ENCODE peak calls at places on chromosome 6, in ten cellular contexts. A, Y, H, U, J, M, O, X, W and N are unnamed samples.

GRCh38 chr6:22647671-22648070 is 78.3 kb downstream of the HDGFL1 start:
- DNase-seq in A (no peak), Y (no peak), H (no peak), U (no peak), J (no peak), M (no peak), O (no peak), X (no peak), W (no peak), N (no peak)

GRCh38 chr6:166494757-166495486 is 91.6 kb downstream of the RAMACL start:
- DNase-seq in A (no peak), Y (no peak), H (peak), U (no peak), J (peak), M (peak), O (peak), X (no peak), W (no peak), N (no peak)

GRCh38 chr6:164870175-164870574 is 439.2 kb downstream of the C6orf118 start:
- DNase-seq in A (no peak), Y (no peak), H (no peak), U (no peak), J (no peak), M (no peak), O (no peak), X (no peak), W (no peak), N (peak)

GRCh38 chr6:5626727-5627426 is 365.6 kb downstream of the FARS2 start:
- DNase-seq in A (no peak), Y (no peak), H (no peak), U (no peak), J (no peak), M (no peak), O (no peak), X (no peak), W (no peak), N (no peak)

GRCh38 chr6:101403566-101403965 is 10.1 kb downstream of the GRIK2 start:
- DNase-seq in A (no peak), Y (no peak), H (no peak), U (no peak), J (no peak), M (no peak), O (no peak), X (no peak), W (no peak), N (no peak)

GRCh38 chr6:42387336-42387735 is 64.4 kb downstream of the TRERF1 start:
- DNase-seq in A (no peak), Y (no peak), H (no peak), U (no peak), J (peak), M (no peak), O (no peak), X (no peak), W (peak), N (no peak)

GRCh38 chr6:46113370-46113769 is 16.4 kb upstream of the ENPP4 start:
- DNase-seq in A (no peak), Y (peak), H (no peak), U (no peak), J (no peak), M (no peak), O (no peak), X (no peak), W (no peak), N (no peak)

GRCh38 chr6:124446966-124447365 is 515.3 kb upstream of the RNF217 start:
- DNase-seq in A (no peak), Y (no peak), H (no peak), U (no peak), J (no peak), M (no peak), O (no peak), X (no peak), W (no peak), N (no peak)

GRCh38 chr6:138289739-138290138 is 71.4 kb upstream of the PBOV1 start:
- DNase-seq in A (no peak), Y (peak), H (no peak), U (no peak), J (no peak), M (no peak), O (no peak), X (no peak), W (peak), N (no peak)

GRCh38 chr6:22690446-22690845 is 121.1 kb downstream of the HDGFL1 start:
- DNase-seq in A (no peak), Y (no peak), H (no peak), U (no peak), J (no peak), M (no peak), O (no peak), X (no peak), W (no peak), N (no peak)

GRCh38 chr6:116060572-116061283 is at the start of gene FRK:
- DNase-seq in A (peak), Y (peak), H (no peak), U (peak), J (no peak), M (no peak), O (no peak), X (no peak), W (no peak), N (no peak)

GRCh38 chr6:41824571-41825569 is 37.4 kb downstream of the TOMM6 start:
- DNase-seq in A (no peak), Y (peak), H (no peak), U (no peak), J (no peak), M (no peak), O (no peak), X (no peak), W (no peak), N (peak)

GRCh38 chr6:131398176-131398575 is 174.8 kb upstream of the ARG1 start:
- DNase-seq in A (no peak), Y (peak), H (no peak), U (no peak), J (no peak), M (no peak), O (no peak), X (no peak), W (no peak), N (peak)

GRCh38 chr6:144725731-144726522 is 440.8 kb downstream of the UTRN start:
- DNase-seq in A (no peak), Y (no peak), H (no peak), U (no peak), J (no peak), M (peak), O (no peak), X (no peak), W (no peak), N (peak)

GRCh38 chr6:104952911-104953409 is 3.9 kb upstream of the LIN28B start:
- DNase-seq in A (no peak), Y (no peak), H (no peak), U (no peak), J (no peak), M (no peak), O (no peak), X (no peak), W (no peak), N (no peak)

GRCh38 chr6:111865909-111866546 is 7.2 kb downstream of the FYN start:
- DNase-seq in A (no peak), Y (no peak), H (no peak), U (no peak), J (no peak), M (no peak), O (no peak), X (no peak), W (no peak), N (no peak)

GRCh38 chr6:41697902-41698349 is 37.5 kb downstream of the TFEB start:
- DNase-seq in A (peak), Y (no peak), H (no peak), U (no peak), J (no peak), M (no peak), O (no peak), X (no peak), W (no peak), N (peak)

GRCh38 chr6:31418251-31418650 is 14.9 kb downstream of the MICA start:
- DNase-seq in A (no peak), Y (no peak), H (no peak), U (no peak), J (no peak), M (no peak), O (no peak), X (no peak), W (no peak), N (no peak)

GRCh38 chr6:52840763-52841585 is at the start of gene GSTA5:
- DNase-seq in A (no peak), Y (no peak), H (no peak), U (no peak), J (no peak), M (no peak), O (no peak), X (no peak), W (no peak), N (peak)

GRCh38 chr6:140537211-140537610 is 1162.8 kb upstream of the CITED2 start:
- DNase-seq in A (peak), Y (no peak), H (no peak), U (no peak), J (no peak), M (no peak), O (no peak), X (no peak), W (no peak), N (peak)

GRCh38 chr6:79544939-79545450 is 7.8 kb upstream of the LCA5 start:
- DNase-seq in A (peak), Y (peak), H (peak), U (peak), J (peak), M (peak), O (no peak), X (no peak), W (no peak), N (peak)

GRCh38 chr6:101422811-101423210 is 29.3 kb downstream of the GRIK2 start:
- DNase-seq in A (no peak), Y (no peak), H (no peak), U (no peak), J (no peak), M (no peak), O (no peak), X (no peak), W (no peak), N (no peak)

GRCh38 chr6:114063956-114064355 is 93.0 kb upstream of the HDAC2 start:
- DNase-seq in A (no peak), Y (no peak), H (no peak), U (no peak), J (no peak), M (no peak), O (no peak), X (no peak), W (no peak), N (peak)

GRCh38 chr6:158057213-158057987 is 75.7 kb downstream of the SYNJ2 start:
- DNase-seq in A (peak), Y (no peak), H (no peak), U (no peak), J (no peak), M (no peak), O (peak), X (no peak), W (no peak), N (peak)